ENCODE peak calls at places on chromosomes 5 and 9, in seven cellular contexts. B is hepatocyte, N is lower lobe of right lung, V is IMR-90, D is heart left ventricle, J is suprapubic skin, L is left ventricle myocardium inferior. H is an unnamed sample.

GRCh38 chr5:67215592-67216471 is 19.2 kb upstream of the CD180 start:
- DNase-seq in L (peak; percentile 92), J (peak; percentile 86), N (peak; percentile 93), D (peak; percentile 87), B (peak; percentile 52), V (peak; percentile 13), H (peak; percentile 13)

GRCh38 chr9:135888766-135889394 is 18.5 kb downstream of the CAMSAP1 start:
- DNase-seq in J (no peak), D (no peak), B (no peak), N (no peak), L (no peak), V (no peak), H (peak; percentile 55)

GRCh38 chr5:155575861-155576260 is 562.3 kb downstream of the KIF4B start:
- DNase-seq in L (no peak), J (no peak), V (no peak), D (no peak), N (no peak), B (no peak), H (no peak)

GRCh38 chr9:119963798-119964372 is 594.6 kb upstream of the BRINP1 start:
- DNase-seq in J (no peak), D (no peak), B (peak; percentile 65), L (no peak), N (no peak), V (peak; percentile 89), H (peak; percentile 64)

GRCh38 chr5:139492700-139493192 is 10.2 kb upstream of the STING1 start:
- DNase-seq in N (no peak), J (no peak), V (peak; percentile 63), L (no peak), B (no peak), D (peak; percentile 37), H (no peak)

GRCh38 chr9:336039-336438 is 121.4 kb downstream of the DOCK8 start:
- DNase-seq in L (no peak), J (no peak), D (no peak), B (no peak), V (no peak), N (no peak), H (peak; percentile 10)

GRCh38 chr9:100436566-100436965 is 9.6 kb downstream of the MSANTD3 start:
- DNase-seq in J (no peak), B (no peak), N (no peak), V (no peak), D (no peak), L (no peak), H (no peak)

GRCh38 chr5:179110528-179110927 is 50.4 kb downstream of the ZNF354C start:
- DNase-seq in L (no peak), N (no peak), V (no peak), B (no peak), J (no peak), D (no peak), H (no peak)

GRCh38 chr9:110891760-110892159 is 146.5 kb downstream of the LPAR1 start:
- DNase-seq in B (no peak), N (no peak), V (peak; percentile 75), J (no peak), D (no peak), L (no peak), H (peak; percentile 50)

GRCh38 chr9:114769664-114770063 is 36.2 kb downstream of the TNFSF15 start:
- DNase-seq in N (no peak), V (peak; percentile 49), J (no peak), B (no peak), L (no peak), D (no peak), H (peak; percentile 21)

GRCh38 chr5:1004598-1005361 is 3.8 kb upstream of the NKD2 start:
- DNase-seq in B (peak; percentile 87), J (peak; percentile 90), V (peak; percentile 16), L (peak; percentile 88), N (peak; percentile 82), D (peak; percentile 81), H (no peak)

GRCh38 chr9:36268007-36268427 is 9.8 kb upstream of the GNE start:
- DNase-seq in V (peak; percentile 71), D (no peak), N (no peak), J (no peak), B (no peak), L (no peak), H (peak; percentile 86)

GRCh38 chr9:33114746-33115145 is 38.3 kb upstream of the SMU1 start:
- DNase-seq in V (no peak), N (no peak), L (no peak), B (no peak), D (no peak), J (no peak), H (no peak)

GRCh38 chr5:124906339-124907097 is 160.1 kb upstream of the ZNF608 start:
- DNase-seq in N (no peak), L (peak; percentile 69), J (peak; percentile 71), V (peak; percentile 79), D (peak; percentile 80), B (peak; percentile 58), H (peak; percentile 62)

GRCh38 chr5:39459091-39459490 is 34.3 kb upstream of the DAB2 start:
- DNase-seq in N (no peak), J (no peak), B (peak; percentile 13), V (peak; percentile 83), L (no peak), D (no peak), H (no peak)

GRCh38 chr5:1793301-1793740 is 6.3 kb downstream of the MRPL36 start:
- DNase-seq in V (peak; percentile 15), D (no peak), L (no peak), B (no peak), N (no peak), J (peak; percentile 41), H (no peak)

GRCh38 chr5:141430332-141431113 is at the start of gene PCDHGA12:
- DNase-seq in J (no peak), V (peak; percentile 87), L (peak; percentile 50), D (peak; percentile 59), B (no peak), N (no peak), H (peak; percentile 72)

GRCh38 chr9:137833721-137834613 is 43.6 kb upstream of the CACNA1B start:
- DNase-seq in D (no peak), B (peak; percentile 3), J (no peak), N (no peak), L (no peak), V (no peak), H (no peak)

GRCh38 chr9:121730188-121730587 is 78.8 kb downstream of the DAB2IP start:
- DNase-seq in B (no peak), D (no peak), V (no peak), L (no peak), J (no peak), N (no peak), H (no peak)

GRCh38 chr5:146048994-146049703 is 56.2 kb downstream of the PLAC8L1 start:
- DNase-seq in V (peak; percentile 84), N (no peak), D (peak; percentile 27), L (no peak), B (peak; percentile 81), J (no peak), H (peak; percentile 68)

DNA sequence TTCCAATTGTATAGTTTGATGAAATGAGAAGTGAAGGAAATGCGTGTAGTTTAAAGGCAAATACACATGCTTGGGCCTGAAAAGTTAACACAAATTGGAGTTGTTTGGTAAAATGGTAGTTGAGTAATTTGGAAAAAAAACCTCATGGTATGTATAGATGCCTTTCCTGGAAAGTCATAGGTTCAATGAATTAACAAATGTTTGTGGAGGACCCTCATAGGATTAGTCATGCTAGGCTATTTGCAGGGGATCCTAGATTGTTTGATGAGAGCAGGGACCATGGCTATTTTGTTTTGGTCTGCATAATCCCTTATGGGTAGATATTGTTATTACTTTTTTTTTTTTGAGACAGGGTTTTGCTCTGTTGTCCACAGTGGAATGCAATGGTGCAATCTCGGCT is 93.4 kb upstream of the NR3C1 start:
- DNase-seq in J (no peak), V (peak; percentile 58), B (no peak), D (no peak), N (no peak), L (no peak), H (no peak)
- TF ChIP-seq CTCF in J (no peak), V (no peak), B (no peak), D (no peak), N (no peak), L (no peak), H (no peak)

GRCh38 chr5:72246954-72247442 is 73.0 kb downstream of the MRPS27 start:
- DNase-seq in J (no peak), B (no peak), N (no peak), D (no peak), L (no peak), V (peak; percentile 69), H (peak; percentile 63)
- H3K4me3 ChIP-seq in J (no peak overlapping the region), B (no peak overlapping the region), N (no peak overlapping the region), D (no peak overlapping the region), L (no peak overlapping the region), V (no peak overlapping the region), H (no peak overlapping the region)

GRCh38 chr9:88075966-88076285 is 62.3 kb downstream of the SPATA31C2 start:
- DNase-seq in V (no peak), B (no peak), N (no peak), L (no peak), D (no peak), J (no peak), H (no peak)

GRCh38 chr9:88072831-88073365 is 65.4 kb downstream of the SPATA31C2 start:
- DNase-seq in D (no peak), N (no peak), J (no peak), L (no peak), B (no peak), V (no peak), H (no peak)

GRCh38 chr9:88076286-88077070 is 61.8 kb downstream of the SPATA31C2 start:
- DNase-seq in D (peak; percentile 56), B (peak; percentile 90), V (peak; percentile 55), J (peak; percentile 75), N (peak; percentile 90), L (peak; percentile 79), H (peak; percentile 83)

GRCh38 chr9:88077071-88077617 is 61.1 kb downstream of the SPATA31C2 start:
- DNase-seq in J (no peak), V (no peak), D (no peak), B (no peak), N (no peak), L (no peak), H (no peak)

DNA sequence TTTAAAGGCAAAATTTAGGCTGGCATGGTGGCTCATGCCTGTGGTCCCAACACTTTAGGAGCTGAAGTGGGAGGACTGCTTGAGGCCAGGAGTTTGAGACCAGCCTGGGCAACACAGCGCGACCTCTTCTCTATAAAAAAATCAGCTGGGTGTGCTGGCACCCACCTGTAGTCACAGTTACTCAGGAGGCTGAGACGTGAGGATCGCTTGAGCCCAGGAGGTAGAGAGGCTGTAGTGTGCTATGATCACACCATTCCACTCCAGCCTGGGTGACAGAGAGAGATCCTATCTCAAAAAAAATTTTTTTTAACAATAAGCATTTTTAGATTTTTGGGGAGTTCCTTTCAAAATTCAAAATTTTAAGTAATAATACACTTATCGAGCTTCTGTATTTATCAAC is 63.3 kb downstream of the SPATA31C2 start:
- DNase-seq in N (no peak), J (no peak), V (no peak), B (no peak), L (no peak), D (no peak), H (no peak)
- H3K36me3 ChIP-seq in N (no peaks in the 10 kb centered on the region), J (no peaks in the 10 kb centered on the region), V (no peaks in the 10 kb centered on the region), B (no peaks in the 10 kb centered on the region), L (no peaks in the 10 kb centered on the region), D (no peaks in the 10 kb centered on the region), H (no peaks in the 10 kb centered on the region)

DNA sequence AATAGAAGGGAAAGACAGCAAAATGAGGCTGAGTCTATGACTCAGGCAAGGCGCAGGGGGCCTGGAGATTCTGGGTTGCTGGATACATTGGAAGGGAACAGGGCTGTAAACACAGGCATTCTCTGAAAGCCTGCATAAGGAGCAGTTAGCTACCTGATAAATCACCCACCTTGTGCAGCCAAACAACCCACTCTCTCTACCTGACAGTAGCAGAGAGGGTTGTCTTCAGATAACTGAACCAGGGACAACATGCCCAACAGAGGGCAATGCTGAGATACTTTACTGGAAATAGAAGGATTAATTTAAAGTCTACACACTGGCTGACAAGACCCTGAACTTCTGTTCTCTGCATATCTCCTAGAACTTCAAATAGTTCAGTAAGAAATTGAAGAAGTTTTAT is 161.6 kb downstream of the KCTD16 start:
- DNase-seq in D (no peak), B (no peak), V (peak; percentile 6), N (no peak), L (no peak), J (no peak), H (no peak)
- TF ChIP-seq CTCF in D (no peak), B (peak; percentile 9), V (peak; percentile 19), N (no peak), L (no peak), J (no peak), H (peak; percentile 17)

H was measured in bronchial epithelial cell.